ENCODE peak calls at places on chromosomes 11 and 22, in eight cellular contexts. I is AG04450, Y is lung, R is fibroblast of villous mesenchyme, T is breast epithelium, E is GM23248, H is cardiac muscle cell, A is choroid plexus epithelial cell. J is an unnamed sample.

GRCh38 chr11:75931124-75931523 is 116.1 kb downstream of the UVRAG start:
- DNase-seq in T (no peak), I (peak; percentile 16), H (peak; percentile 10), A (peak; percentile 50), Y (no peak), R (peak; percentile 38), E (peak; percentile 69), J (peak; percentile 26)

GRCh38 chr11:128156486-128156885 is 430.9 kb downstream of the ETS1 start:
- DNase-seq in A (no peak), T (no peak), Y (no peak), H (no peak), I (no peak), E (no peak), R (no peak), J (no peak)

GRCh38 chr11:119891392-119891791 is 162.4 kb upstream of the NECTIN1 start:
- DNase-seq in I (no peak), E (no peak), Y (no peak), H (no peak), R (no peak), A (no peak), T (no peak), J (no peak)

GRCh38 chr11:111923351-111923788 is 4.7 kb downstream of the C11orf52 start:
- DNase-seq in T (no peak), I (no peak), A (peak; percentile 50), H (peak; percentile 65), E (peak; percentile 68), Y (no peak), R (peak; percentile 19), J (peak; percentile 55)

GRCh38 chr11:132024587-132025295 is 654.3 kb downstream of the NTM start:
- DNase-seq in Y (no peak), R (peak; percentile 30), H (peak; percentile 34), E (peak; percentile 83), A (peak; percentile 87), I (peak; percentile 43), T (no peak), J (peak; percentile 47)

GRCh38 chr11:22079133-22079847 is 113.6 kb upstream of the ANO5 start:
- DNase-seq in I (no peak), A (no peak), Y (no peak), T (no peak), E (no peak), R (no peak), H (no peak), J (no peak)

GRCh38 chr11:74949748-74950127 is 672 bp downstream of the SPCS2 start:
- DNase-seq in A (peak; percentile 23), I (no peak), R (no peak), E (peak; percentile 60), T (no peak), Y (no peak), H (no peak), J (no peak)

GRCh38 chr11:33634291-33634834 is 66.3 kb downstream of the C11orf91 start:
- DNase-seq in E (peak; percentile 88), Y (no peak), R (peak; percentile 57), T (no peak), I (no peak), A (peak; percentile 40), H (peak; percentile 20), J (peak; percentile 33)

GRCh38 chr22:23801886-23802377 is 15.2 kb downstream of the SMARCB1 start:
- DNase-seq in Y (no peak), H (no peak), R (no peak), E (no peak), A (no peak), T (no peak), I (no peak), J (no peak)

GRCh38 chr11:102318469-102318868 is 1.2 kb downstream of the BIRC3 start:
- DNase-seq in R (no peak), A (no peak), I (no peak), T (no peak), H (no peak), Y (no peak), E (peak; percentile 39), J (no peak)

GRCh38 chr11:88353835-88354496 is 16.4 kb upstream of the CTSC start:
- DNase-seq in R (peak; percentile 58), I (no peak), E (no peak), H (no peak), Y (no peak), A (no peak), T (no peak), J (no peak)

GRCh38 chr11:64287676-64288352 is 2.2 kb downstream of the GPR137 start:
- DNase-seq in Y (no peak), T (no peak), E (no peak), A (no peak), I (no peak), H (no peak), R (no peak), J (no peak)

GRCh38 chr11:15525582-15525981 is 410.9 kb downstream of the INSC start:
- DNase-seq in R (no peak), A (no peak), H (no peak), E (no peak), Y (no peak), I (no peak), T (no peak), J (no peak)

GRCh38 chr22:36277482-36278291 is 24.8 kb downstream of the APOL1 start:
- DNase-seq in E (peak; percentile 74), A (peak; percentile 70), T (no peak), I (peak; percentile 29), R (peak; percentile 65), Y (peak; percentile 56), H (peak; percentile 73), J (peak; percentile 70)

GRCh38 chr11:126303623-126304456 is at the start of gene DCPS:
- DNase-seq in I (peak; percentile 60), E (peak; percentile 98), Y (peak; percentile 88), A (peak; percentile 92), R (peak; percentile 90), T (peak; percentile 84), H (peak; percentile 95), J (peak; percentile 91)

GRCh38 chr11:20669833-20670684 is 673 bp downstream of the NELL1 start:
- DNase-seq in R (no peak), A (no peak), I (no peak), T (no peak), H (peak; percentile 1), Y (no peak), E (no peak), J (no peak)
- H3K4me3 ChIP-seq in R (no peak overlapping the region), A (no peak overlapping the region), I (no peak overlapping the region), T (no peak overlapping the region), H (peak overlapping the region; percentile 39), Y (no peak overlapping the region), E (no peak overlapping the region), J (no peak overlapping the region)

GRCh38 chr11:20161230-20161918 is 1.1 kb upstream of the DBX1 start:
- DNase-seq in H (peak; percentile 13), I (no peak), T (no peak), A (peak; percentile 6), R (no peak), Y (no peak), E (no peak), J (no peak)

GRCh38 chr11:20161923-20162322 is 1.6 kb upstream of the DBX1 start:
- DNase-seq in T (no peak), R (no peak), E (no peak), Y (no peak), H (no peak), A (no peak), I (no peak), J (no peak)

GRCh38 chr11:20159680-20160381 is 444 bp downstream of the DBX1 start:
- DNase-seq in I (no peak), R (no peak), H (no peak), A (no peak), T (no peak), E (no peak), Y (no peak), J (no peak)

GRCh38 chr11:20162340-20162739 is 2.1 kb upstream of the DBX1 start:
- DNase-seq in H (no peak), A (no peak), R (no peak), I (no peak), T (no peak), E (no peak), Y (no peak), J (no peak)

DNA sequence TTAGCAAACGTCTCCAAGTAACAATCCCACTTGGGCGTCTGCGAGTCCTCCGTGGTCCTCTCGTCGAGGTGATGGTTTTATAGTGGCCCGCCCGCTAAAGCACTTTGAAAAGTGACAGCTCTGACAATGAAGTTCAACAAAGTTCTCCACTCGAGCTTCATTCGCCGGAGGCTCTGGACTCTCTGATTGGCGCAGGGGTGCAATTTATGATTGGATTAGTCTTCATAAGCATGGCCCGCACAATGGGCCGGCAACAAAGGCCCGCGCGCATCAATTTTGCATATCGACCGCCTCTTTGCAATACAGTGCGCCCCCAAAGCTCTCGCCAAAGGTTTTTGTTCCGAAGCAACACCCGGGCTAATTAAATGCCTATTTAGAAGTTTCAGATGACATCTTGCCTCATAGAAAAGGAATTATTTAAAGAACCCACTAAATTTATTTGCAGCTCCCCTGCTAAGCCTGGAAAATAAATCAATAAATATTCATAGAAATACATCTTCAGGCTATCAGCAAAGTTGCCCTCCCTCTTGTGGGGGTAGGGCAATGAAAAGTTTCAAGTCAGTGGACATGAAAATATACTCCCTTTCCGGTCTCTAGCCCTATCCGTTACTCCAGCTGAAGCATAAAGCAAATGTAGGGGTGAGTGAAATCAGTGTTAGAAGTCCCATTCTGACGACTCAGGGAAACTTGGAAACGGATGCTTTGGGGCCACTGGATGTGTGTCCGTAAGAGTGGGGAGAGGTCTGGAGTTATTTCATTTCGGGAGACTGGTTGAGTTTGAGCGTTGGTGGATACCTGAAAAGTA is at the start of gene DBX1:
- DNase-seq in H (no peak), A (no peak), Y (no peak), I (no peak), E (no peak), R (no peak), T (no peak), J (no peak)
- H3K4me3 ChIP-seq in H (no peak within 1 kb of the TSS), A (no peak within 1 kb of the TSS), Y (no peak within 1 kb of the TSS), I (no peak within 1 kb of the TSS), E (no peak within 1 kb of the TSS), R (no peak within 1 kb of the TSS), T (no peak within 1 kb of the TSS), J (no peak within 1 kb of the TSS)

GRCh38 chr11:114059984-114060401 is 482 bp downstream of the ZBTB16 start:
- DNase-seq in T (no peak), A (peak; percentile 78), R (peak; percentile 71), E (peak; percentile 63), H (peak; percentile 68), Y (no peak), I (no peak), J (peak; percentile 60)
- H3K4me3 ChIP-seq in T (peak overlapping the region; percentile 94), A (peak overlapping the region; percentile 95), R (peak overlapping the region; percentile 96), E (peak overlapping the region; percentile 74), H (peak overlapping the region; percentile 85), Y (peak overlapping the region; percentile 80), I (peak overlapping the region; percentile 56), J (peak overlapping the region; percentile 92)

GRCh38 chr11:13964771-13965074 is 2.2 kb downstream of the SPON1 start:
- DNase-seq in H (no peak), E (no peak), I (no peak), Y (no peak), T (no peak), A (no peak), R (no peak), J (no peak)
- H3K4me3 ChIP-seq in H (peak overlapping the region; percentile 39), E (peak overlapping the region; percentile 52), I (no peak overlapping the region), Y (peak overlapping the region; percentile 0), T (peak overlapping the region; percentile 35), A (no peak overlapping the region), R (no peak overlapping the region), J (no peak overlapping the region)

DNA sequence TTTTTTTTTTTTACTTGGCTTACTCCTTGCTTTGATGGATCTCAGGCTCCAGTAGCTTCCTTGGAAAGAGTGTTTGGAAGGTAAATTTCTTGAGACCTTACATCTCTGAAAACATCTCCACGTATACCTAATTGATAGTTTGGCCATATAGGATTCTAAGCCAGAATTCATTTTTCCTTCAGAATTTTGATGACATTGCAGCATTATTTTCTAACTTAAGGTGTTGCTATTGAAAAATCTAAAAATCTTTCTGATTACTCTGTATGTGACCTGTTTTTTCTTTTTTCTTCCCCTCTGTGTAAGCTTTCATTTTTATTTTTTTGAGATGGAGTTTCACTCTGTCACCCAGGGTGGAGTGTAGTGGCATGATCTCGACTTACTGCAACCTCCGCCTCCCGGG is 23.1 kb upstream of the SPTBN2 start:
- DNase-seq in Y (no peak), R (no peak), H (no peak), A (no peak), T (no peak), I (no peak), E (no peak), J (no peak)
- H3K4me3 ChIP-seq in Y (no peak overlapping the region), R (no peak overlapping the region), H (no peak overlapping the region), A (no peak overlapping the region), T (no peak overlapping the region), I (no peak overlapping the region), E (no peak overlapping the region), J (no peak overlapping the region)